ENCODE peak calls at places on chromosomes 6 and 20, in four cellular contexts. C is B cell, H is fibroblast of lung, Q is foreskin fibroblast. X is an unnamed sample.

GRCh38 chr6:146472918-146473317 is 70.7 kb upstream of the RAB32 start:
- DNase-seq in C (no peak), H (no peak), Q (no peak), X (no peak)

GRCh38 chr6:102389994-102390393 is 996.5 kb downstream of the GRIK2 start:
- DNase-seq in C (no peak), H (no peak), Q (no peak), X (no peak)

GRCh38 chr6:40584741-40585140 is 2.4 kb downstream of the LRFN2 start:
- DNase-seq in C (no peak), H (no peak), Q (no peak), X (no peak)

GRCh38 chr6:39843305-39844020 is 51.3 kb downstream of the DAAM2 start:
- DNase-seq in C (no peak), H (no peak), Q (peak), X (no peak)

GRCh38 chr20:39190666-39191570 is 228.8 kb downstream of the DHX35 start:
- DNase-seq in C (no peak), H (no peak), Q (peak), X (no peak)

GRCh38 chr20:55333798-55334197 is 671.5 kb downstream of the CBLN4 start:
- DNase-seq in C (no peak), H (no peak), Q (no peak), X (no peak)

GRCh38 chr20:31704225-31705119 is 18.2 kb downstream of the BCL2L1 start:
- DNase-seq in C (no peak), H (no peak), Q (peak), X (no peak)

GRCh38 chr6:111490067-111490466 is 7.0 kb upstream of the REV3L start:
- DNase-seq in C (no peak), H (no peak), Q (no peak), X (no peak)

GRCh38 chr6:162226810-162227209 is 500.8 kb downstream of the PRKN start:
- DNase-seq in C (no peak), H (no peak), Q (no peak), X (no peak)

GRCh38 chr6:64507661-64508060 is 872.1 kb downstream of the PHF3 start:
- DNase-seq in C (no peak), H (no peak), Q (no peak), X (no peak)

GRCh38 chr6:166944666-166945256 is 11.6 kb downstream of the RNASET2 start:
- DNase-seq in C (no peak), H (no peak), Q (no peak), X (no peak)

GRCh38 chr6:100001915-100002388 is 7.9 kb upstream of the MCHR2 start:
- DNase-seq in C (peak), H (peak), Q (peak), X (peak)

GRCh38 chr6:157763894-157764345 is 59.1 kb upstream of the SNX9 start:
- DNase-seq in C (no peak), H (no peak), Q (no peak), X (no peak)

GRCh38 chr20:37396520-37397075 is 50.7 kb downstream of the SRC start:
- DNase-seq in C (no peak), H (no peak), Q (no peak), X (no peak)

GRCh38 chr20:21228511-21228910 is 74.6 kb upstream of the XRN2 start:
- DNase-seq in C (peak), H (no peak), Q (no peak), X (peak)

GRCh38 chr6:136658711-136659110 is 108.5 kb upstream of the MAP7 start:
- DNase-seq in C (no peak), H (no peak), Q (no peak), X (no peak)

GRCh38 chr20:12173333-12173732 is 255.6 kb downstream of the BTBD3 start:
- DNase-seq in C (no peak), H (no peak), Q (no peak), X (no peak)

GRCh38 chr6:5832621-5833107 is 174.1 kb downstream of the NRN1 start:
- DNase-seq in C (no peak), H (no peak), Q (no peak), X (no peak)
- TF ChIP-seq CTCF in C (no peak), H (no peak), Q (no peak), X (no peak)

GRCh38 chr6:38719358-38719757 is 4.2 kb downstream of the DNAH8 start:
- DNase-seq in C (no peak), H (no peak), Q (no peak), X (no peak)

GRCh38 chr6:38722727-38723334 is 7.7 kb downstream of the DNAH8 start:
- DNase-seq in C (no peak), H (no peak), Q (no peak), X (no peak)

GRCh38 chr6:38722037-38722436 is 6.9 kb downstream of the DNAH8 start:
- DNase-seq in C (no peak), H (no peak), Q (no peak), X (no peak)

GRCh38 chr6:38716825-38717224 is 1.7 kb downstream of the DNAH8 start:
- DNase-seq in C (no peak), H (no peak), Q (no peak), X (no peak)

DNA sequence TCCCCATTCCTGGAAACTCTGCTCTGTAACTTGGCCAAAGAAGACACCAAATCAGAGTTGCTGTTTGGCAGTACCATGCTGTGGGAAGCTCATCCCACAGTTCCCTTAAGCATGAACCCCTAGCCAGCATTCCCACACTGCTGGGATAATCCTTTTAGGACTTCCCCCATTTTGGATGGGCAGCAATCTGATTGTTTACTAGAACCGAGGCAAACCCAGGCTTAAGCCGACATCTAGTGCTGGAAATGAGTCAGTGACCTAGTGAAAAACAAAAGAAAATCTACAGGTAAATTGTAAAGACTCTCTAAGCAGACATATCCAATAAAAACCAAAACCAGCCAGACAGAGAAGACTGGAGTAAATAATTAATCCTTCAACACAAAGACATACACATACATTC is 5.2 kb downstream of the DNAH8 start:
- DNase-seq in C (no peak), H (no peak), Q (no peak), X (no peak)
- TF ChIP-seq CTCF in C (no peak), H (no peak), Q (no peak), X (no peak)

DNA sequence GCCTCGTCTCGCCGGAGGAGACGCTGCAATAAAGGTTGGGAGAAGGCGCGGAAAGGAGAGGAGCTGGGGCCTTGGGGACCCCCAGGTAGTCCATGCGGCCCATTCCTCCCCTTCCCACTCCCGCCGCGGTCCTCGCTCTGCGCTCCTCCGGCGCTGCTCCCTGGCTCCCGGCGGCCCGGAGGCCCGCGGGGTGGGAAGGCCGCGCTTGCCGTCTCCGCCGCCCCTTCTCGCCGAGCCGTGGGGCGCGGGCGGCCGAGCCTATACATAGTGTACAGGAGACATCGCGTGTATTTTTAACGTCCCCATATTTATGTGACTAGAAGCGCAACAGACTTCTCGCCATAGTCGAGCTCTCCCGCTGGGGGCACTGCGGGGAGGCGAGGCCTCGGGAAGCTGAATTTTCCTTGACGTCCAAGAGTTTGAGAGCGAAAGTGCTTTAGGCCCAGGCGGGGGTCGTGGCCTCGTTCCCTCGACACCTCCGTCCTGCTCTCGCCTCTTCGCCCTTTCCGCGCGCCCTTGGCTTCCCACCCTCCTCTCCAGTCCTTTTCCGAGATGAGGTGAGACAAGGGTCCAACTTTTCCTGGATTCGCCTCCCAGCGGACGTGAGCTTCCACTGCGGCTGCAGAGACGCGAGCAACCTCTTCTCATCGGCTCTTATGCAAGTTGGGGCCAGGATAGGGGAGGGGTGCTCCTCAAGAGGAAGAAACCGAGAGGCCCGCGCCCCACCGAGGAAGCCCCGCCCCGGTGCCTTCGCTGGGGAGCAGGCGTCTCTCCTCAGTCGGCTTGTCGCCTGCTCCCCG is 29.0 kb downstream of the SLC12A5 start:
- DNase-seq in C (no peak), H (peak), Q (peak), X (peak)
- TF ChIP-seq CTCF in C (peak), H (peak), Q (peak), X (no peak)

DNA sequence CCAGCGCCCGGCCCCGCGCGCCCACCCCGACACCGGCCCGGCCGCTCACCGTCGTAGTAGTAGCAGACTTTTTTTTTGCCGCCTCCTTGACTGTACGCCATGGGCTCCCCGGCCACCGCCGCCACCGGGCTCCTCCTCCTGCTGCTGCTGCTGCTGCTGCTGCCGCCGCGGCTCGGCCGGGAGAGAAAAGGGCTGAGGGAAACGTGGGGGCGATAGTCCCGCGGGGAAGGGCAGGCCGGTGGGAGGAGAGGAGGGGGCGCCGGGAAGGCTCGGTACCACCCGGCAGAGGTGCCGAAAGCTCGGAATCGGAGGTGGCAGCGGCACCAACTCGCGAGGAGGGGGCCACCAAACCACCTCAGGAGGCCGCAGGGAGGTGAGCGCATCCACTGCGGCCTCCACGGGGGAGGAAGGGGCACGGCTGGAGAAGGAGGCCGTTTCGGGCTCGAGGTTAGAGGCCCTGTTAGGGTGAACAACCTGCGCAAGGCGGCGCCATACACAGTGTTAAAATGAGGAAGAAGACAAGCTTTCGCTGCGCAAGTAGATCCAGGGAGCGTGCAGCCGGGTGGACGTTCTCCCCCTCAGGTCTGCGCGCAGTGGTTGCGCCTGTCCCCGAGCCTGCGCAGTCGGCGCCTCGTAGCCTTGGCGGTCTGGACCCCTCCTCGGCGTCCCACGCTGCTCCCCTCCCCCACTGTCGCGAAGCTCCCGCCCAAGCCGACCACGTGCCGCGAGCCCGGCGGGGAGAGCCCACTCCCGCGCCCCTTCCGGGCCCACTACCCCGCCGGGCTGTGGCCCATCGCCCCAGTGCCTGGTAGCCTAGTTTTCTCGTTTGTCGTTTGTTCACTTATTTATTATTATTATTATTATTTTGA is at the start of gene HDAC2:
- DNase-seq in C (peak), H (peak), Q (peak), X (peak)
- TF ChIP-seq CTCF in C (peak), H (no peak), Q (no peak), X (peak)

GRCh38 chr6:116570856-116571682 is at the start of gene RWDD1:
- DNase-seq in C (peak), H (peak), Q (peak), X (peak)
- TF ChIP-seq CTCF in C (no peak), H (no peak), Q (no peak), X (no peak)

X was measured in GM13976.